ENCODE peak calls at places on chromosomes 16 and 17, in six cellular contexts. One of them, this sample, is unnamed.

GRCh38 chr17:68103148-68103547 is 67.6 kb downstream of the KPNA2 start:
- DNase-seq in HT1080: no peak
- DNase-seq in activated CD8-positive, alpha-beta memory T cell treated with anti-CD3 and anti-CD28 coated beads for 1 hour: no peak
- DNase-seq in neural progenitor cell: no peak
- DNase-seq in fibroblast of the aortic adventitia: peak
- DNase-seq in cardiac fibroblast: no peak
- DNase-seq in this sample: peak

GRCh38 chr16:89297156-89297869 is 79.8 kb downstream of the ZNF778 start:
- DNase-seq in HT1080: no peak
- DNase-seq in activated CD8-positive, alpha-beta memory T cell treated with anti-CD3 and anti-CD28 coated beads for 1 hour: no peak
- DNase-seq in neural progenitor cell: no peak
- DNase-seq in fibroblast of the aortic adventitia: peak
- DNase-seq in cardiac fibroblast: no peak
- DNase-seq in this sample: no peak

GRCh38 chr16:57572978-57573733 is 30.7 kb downstream of the ADGRG5 start:
- DNase-seq in HT1080: no peak
- DNase-seq in activated CD8-positive, alpha-beta memory T cell treated with anti-CD3 and anti-CD28 coated beads for 1 hour: no peak
- DNase-seq in neural progenitor cell: no peak
- DNase-seq in fibroblast of the aortic adventitia: no peak
- DNase-seq in cardiac fibroblast: no peak
- DNase-seq in this sample: no peak

GRCh38 chr16:57127836-57128235 is 35.5 kb downstream of the CPNE2 start:
- DNase-seq in HT1080: no peak
- DNase-seq in activated CD8-positive, alpha-beta memory T cell treated with anti-CD3 and anti-CD28 coated beads for 1 hour: no peak
- DNase-seq in neural progenitor cell: no peak
- DNase-seq in fibroblast of the aortic adventitia: no peak
- DNase-seq in cardiac fibroblast: no peak
- DNase-seq in this sample: no peak

GRCh38 chr17:54899201-54899600 is 1.5 kb upstream of the TOM1L1 start:
- DNase-seq in HT1080: no peak
- DNase-seq in activated CD8-positive, alpha-beta memory T cell treated with anti-CD3 and anti-CD28 coated beads for 1 hour: no peak
- DNase-seq in neural progenitor cell: no peak
- DNase-seq in fibroblast of the aortic adventitia: no peak
- DNase-seq in cardiac fibroblast: no peak
- DNase-seq in this sample: no peak

GRCh38 chr16:81181013-81181720 is 57.3 kb upstream of the BCO1 start:
- DNase-seq in HT1080: peak
- DNase-seq in activated CD8-positive, alpha-beta memory T cell treated with anti-CD3 and anti-CD28 coated beads for 1 hour: no peak
- DNase-seq in neural progenitor cell: peak
- DNase-seq in fibroblast of the aortic adventitia: peak
- DNase-seq in cardiac fibroblast: peak
- DNase-seq in this sample: no peak

GRCh38 chr16:88561485-88562369 is 8.5 kb upstream of the ZC3H18 start:
- DNase-seq in HT1080: peak
- DNase-seq in activated CD8-positive, alpha-beta memory T cell treated with anti-CD3 and anti-CD28 coated beads for 1 hour: peak
- DNase-seq in neural progenitor cell: peak
- DNase-seq in fibroblast of the aortic adventitia: peak
- DNase-seq in cardiac fibroblast: peak
- DNase-seq in this sample: no peak

GRCh38 chr17:71757156-71757555 is 363.7 kb upstream of the SOX9 start:
- DNase-seq in HT1080: no peak
- DNase-seq in activated CD8-positive, alpha-beta memory T cell treated with anti-CD3 and anti-CD28 coated beads for 1 hour: no peak
- DNase-seq in neural progenitor cell: no peak
- DNase-seq in fibroblast of the aortic adventitia: no peak
- DNase-seq in cardiac fibroblast: no peak
- DNase-seq in this sample: no peak

GRCh38 chr17:39073916-39074315 is 77.5 kb downstream of the PLXDC1 start:
- DNase-seq in HT1080: no peak
- DNase-seq in activated CD8-positive, alpha-beta memory T cell treated with anti-CD3 and anti-CD28 coated beads for 1 hour: no peak
- DNase-seq in neural progenitor cell: no peak
- DNase-seq in fibroblast of the aortic adventitia: no peak
- DNase-seq in cardiac fibroblast: no peak
- DNase-seq in this sample: no peak

GRCh38 chr16:78065344-78065743 is 34.1 kb upstream of the WWOX start:
- DNase-seq in HT1080: no peak
- DNase-seq in activated CD8-positive, alpha-beta memory T cell treated with anti-CD3 and anti-CD28 coated beads for 1 hour: no peak
- DNase-seq in neural progenitor cell: no peak
- DNase-seq in fibroblast of the aortic adventitia: no peak
- DNase-seq in cardiac fibroblast: no peak
- DNase-seq in this sample: no peak

GRCh38 chr16:48629016-48629415 is 19.0 kb upstream of the N4BP1 start:
- DNase-seq in HT1080: no peak
- DNase-seq in activated CD8-positive, alpha-beta memory T cell treated with anti-CD3 and anti-CD28 coated beads for 1 hour: no peak
- DNase-seq in neural progenitor cell: no peak
- DNase-seq in fibroblast of the aortic adventitia: no peak
- DNase-seq in cardiac fibroblast: no peak
- DNase-seq in this sample: no peak

GRCh38 chr16:57721765-57722499 is 13.6 kb upstream of the KATNB1 start:
- DNase-seq in HT1080: no peak
- DNase-seq in activated CD8-positive, alpha-beta memory T cell treated with anti-CD3 and anti-CD28 coated beads for 1 hour: no peak
- DNase-seq in neural progenitor cell: no peak
- DNase-seq in fibroblast of the aortic adventitia: no peak
- DNase-seq in cardiac fibroblast: no peak
- DNase-seq in this sample: no peak

GRCh38 chr16:86261379-86261778 is 248.9 kb upstream of the FOXF1 start:
- DNase-seq in HT1080: peak
- DNase-seq in activated CD8-positive, alpha-beta memory T cell treated with anti-CD3 and anti-CD28 coated beads for 1 hour: no peak
- DNase-seq in neural progenitor cell: no peak
- DNase-seq in fibroblast of the aortic adventitia: peak
- DNase-seq in cardiac fibroblast: peak
- DNase-seq in this sample: no peak

GRCh38 chr16:76856112-76856511 is 334.9 kb upstream of the MON1B start:
- DNase-seq in HT1080: no peak
- DNase-seq in activated CD8-positive, alpha-beta memory T cell treated with anti-CD3 and anti-CD28 coated beads for 1 hour: no peak
- DNase-seq in neural progenitor cell: no peak
- DNase-seq in fibroblast of the aortic adventitia: no peak
- DNase-seq in cardiac fibroblast: no peak
- DNase-seq in this sample: no peak

GRCh38 chr17:77738666-77739531 is 219.6 kb upstream of the TNRC6C start:
- DNase-seq in HT1080: no peak
- DNase-seq in activated CD8-positive, alpha-beta memory T cell treated with anti-CD3 and anti-CD28 coated beads for 1 hour: no peak
- DNase-seq in neural progenitor cell: no peak
- DNase-seq in fibroblast of the aortic adventitia: peak
- DNase-seq in cardiac fibroblast: peak
- DNase-seq in this sample: no peak

GRCh38 chr16:51497541-51498211 is 346.6 kb upstream of the SALL1 start:
- DNase-seq in HT1080: no peak
- DNase-seq in activated CD8-positive, alpha-beta memory T cell treated with anti-CD3 and anti-CD28 coated beads for 1 hour: no peak
- DNase-seq in neural progenitor cell: no peak
- DNase-seq in fibroblast of the aortic adventitia: peak
- DNase-seq in cardiac fibroblast: no peak
- DNase-seq in this sample: no peak

GRCh38 chr17:2067559-2067958 is 12.7 kb downstream of the HIC1 start:
- DNase-seq in HT1080: peak
- DNase-seq in activated CD8-positive, alpha-beta memory T cell treated with anti-CD3 and anti-CD28 coated beads for 1 hour: no peak
- DNase-seq in neural progenitor cell: no peak
- DNase-seq in fibroblast of the aortic adventitia: peak
- DNase-seq in cardiac fibroblast: peak
- DNase-seq in this sample: no peak

GRCh38 chr17:42347198-42347597 is 41.0 kb downstream of the STAT3 start:
- DNase-seq in HT1080: peak
- DNase-seq in activated CD8-positive, alpha-beta memory T cell treated with anti-CD3 and anti-CD28 coated beads for 1 hour: no peak
- DNase-seq in neural progenitor cell: no peak
- DNase-seq in fibroblast of the aortic adventitia: peak
- DNase-seq in cardiac fibroblast: peak
- DNase-seq in this sample: no peak

GRCh38 chr17:77002103-77003045 is 134.2 kb downstream of the MGAT5B start:
- DNase-seq in HT1080: peak
- DNase-seq in activated CD8-positive, alpha-beta memory T cell treated with anti-CD3 and anti-CD28 coated beads for 1 hour: no peak
- DNase-seq in neural progenitor cell: peak
- DNase-seq in fibroblast of the aortic adventitia: peak
- DNase-seq in cardiac fibroblast: peak
- DNase-seq in this sample: no peak

GRCh38 chr16:49638696-49639629 is 216.9 kb downstream of the ZNF423 start:
- DNase-seq in HT1080: no peak
- DNase-seq in activated CD8-positive, alpha-beta memory T cell treated with anti-CD3 and anti-CD28 coated beads for 1 hour: no peak
- DNase-seq in neural progenitor cell: no peak
- DNase-seq in fibroblast of the aortic adventitia: no peak
- DNase-seq in cardiac fibroblast: peak
- DNase-seq in this sample: no peak

GRCh38 chr16:69321080-69321479 is 9.3 kb downstream of the PDF start:
- DNase-seq in HT1080: no peak
- DNase-seq in activated CD8-positive, alpha-beta memory T cell treated with anti-CD3 and anti-CD28 coated beads for 1 hour: no peak
- DNase-seq in neural progenitor cell: no peak
- DNase-seq in fibroblast of the aortic adventitia: no peak
- DNase-seq in cardiac fibroblast: no peak
- DNase-seq in this sample: no peak

GRCh38 chr17:75084039-75084660 is 3.6 kb upstream of the SLC16A5 start:
- DNase-seq in HT1080: no peak
- DNase-seq in activated CD8-positive, alpha-beta memory T cell treated with anti-CD3 and anti-CD28 coated beads for 1 hour: no peak
- DNase-seq in neural progenitor cell: no peak
- DNase-seq in fibroblast of the aortic adventitia: no peak
- DNase-seq in cardiac fibroblast: peak
- DNase-seq in this sample: no peak